ENCODE peak calls at places on chromosomes 1 and 21, in five cellular contexts. A, E, X, Q and Y are unnamed samples.

GRCh38 chr1:53545663-53546408 is 86.6 kb downstream of the DMRTB1 start:
- DNase-seq in A (peak), Q (no peak), E (peak), X (no peak), Y (peak)

GRCh38 chr21:29163381-29164115 is 33.1 kb downstream of the MAP3K7CL start:
- DNase-seq in E (no peak), X (no peak), Q (no peak), A (no peak), Y (no peak)

GRCh38 chr21:43929217-43929971 is 64.4 kb downstream of the AGPAT3 start:
- DNase-seq in A (no peak), X (no peak), Q (no peak), E (no peak), Y (peak)

GRCh38 chr1:212721388-212722247 is 22.0 kb upstream of the BATF3 start:
- DNase-seq in A (no peak), E (no peak), Q (no peak), X (no peak), Y (no peak)

GRCh38 chr1:34066921-34067603 is 98.0 kb downstream of the CSMD2 start:
- DNase-seq in E (no peak), Q (no peak), A (no peak), X (peak), Y (no peak)

GRCh38 chr1:152013664-152014237 is 20.1 kb upstream of the S100A10 start:
- DNase-seq in A (no peak), X (no peak), Q (no peak), E (peak), Y (no peak)

GRCh38 chr1:216600730-216601426 is 122.4 kb downstream of the ESRRG start:
- DNase-seq in X (peak), Q (peak), E (peak), A (peak), Y (peak)

GRCh38 chr1:199742547-199742946 is 285.0 kb upstream of the NR5A2 start:
- DNase-seq in E (no peak), Q (no peak), A (no peak), X (peak), Y (peak)

GRCh38 chr1:248924696-248925532 is 18.9 kb downstream of the PGBD2 start:
- DNase-seq in X (no peak), A (no peak), E (no peak), Q (peak), Y (no peak)

GRCh38 chr1:160436975-160437374 is 36.6 kb downstream of the VANGL2 start:
- DNase-seq in A (no peak), E (no peak), X (no peak), Q (no peak), Y (no peak)

GRCh38 chr1:211831558-211832323 is 1.2 kb upstream of the LPGAT1 start:
- DNase-seq in E (no peak), Q (no peak), A (no peak), X (no peak), Y (no peak)

GRCh38 chr1:246254854-246255253 is 252.2 kb downstream of the SMYD3 start:
- DNase-seq in A (no peak), X (no peak), E (no peak), Q (no peak), Y (no peak)

GRCh38 chr1:100795646-100795985 is 76.1 kb downstream of the VCAM1 start:
- DNase-seq in A (no peak), E (no peak), X (no peak), Q (no peak), Y (no peak)

GRCh38 chr21:44962481-44962966 is 22.7 kb downstream of the SLX9 start:
- DNase-seq in X (no peak), E (no peak), Q (no peak), A (no peak), Y (no peak)

GRCh38 chr21:33025106-33025470 is 647 bp upstream of the OLIG2 start:
- DNase-seq in Q (no peak), E (peak), X (no peak), A (no peak), Y (no peak)

GRCh38 chr1:172821609-172822274 is 162.8 kb downstream of the FASLG start:
- DNase-seq in E (no peak), X (no peak), Q (peak), A (no peak), Y (no peak)

GRCh38 chr1:178134061-178134460 is 40.2 kb downstream of the RASAL2 start:
- DNase-seq in A (no peak), E (no peak), Q (no peak), X (no peak), Y (no peak)

GRCh38 chr1:192270398-192270797 is 46.4 kb upstream of the RGS21 start:
- DNase-seq in X (no peak), Q (no peak), E (no peak), A (no peak), Y (no peak)

GRCh38 chr1:41021526-41022308 is at the start of gene SLFNL1:
- DNase-seq in Q (peak), E (no peak), A (no peak), X (no peak), Y (no peak)

GRCh38 chr1:31010081-31010989 is 55.2 kb downstream of the PUM1 start:
- DNase-seq in A (no peak), X (no peak), Q (no peak), E (no peak), Y (no peak)

GRCh38 chr1:234961468-234962339 is 166.9 kb downstream of the TOMM20 start:
- DNase-seq in X (no peak), Q (no peak), E (peak), A (no peak), Y (no peak)